ENCODE peak calls at places on chromosome 16, in seven cellular contexts. T is transverse colon, R is Peyer's patch, O is A549, F is sigmoid colon, M is uterus, D is HepG2. V is an unnamed sample.

GRCh38 chr16:20740901-20741491 is 622 bp downstream of the THUMPD1 start:
- DNase-seq in D (peak), T (peak), F (peak), O (peak), R (peak), M (peak), V (peak)

GRCh38 chr16:20911361-20911760 is 10.8 kb downstream of the LYRM1 start:
- DNase-seq in R (no peak), D (no peak), F (no peak), T (no peak), M (no peak), O (no peak), V (no peak)

GRCh38 chr16:87569601-87570559 is 32.4 kb upstream of the JPH3 start:
- DNase-seq in T (no peak), F (no peak), R (no peak), M (no peak), O (no peak), D (no peak), V (no peak)

GRCh38 chr16:87548086-87548485 is 54.2 kb upstream of the JPH3 start:
- DNase-seq in O (no peak), T (no peak), R (no peak), D (no peak), F (no peak), M (no peak), V (no peak)

GRCh38 chr16:56632160-56632847 is at the start of gene MT1M:
- DNase-seq in O (no peak), M (peak), R (no peak), D (no peak), T (peak), F (peak), V (no peak)

GRCh38 chr16:19238386-19238785 is 47.1 kb upstream of the CLEC19A start:
- DNase-seq in O (no peak), T (no peak), M (no peak), R (no peak), F (no peak), D (no peak), V (no peak)

GRCh38 chr16:88357306-88358032 is 25.3 kb upstream of the ZNF469 start:
- DNase-seq in D (no peak), T (no peak), F (peak), O (no peak), M (no peak), R (no peak), V (no peak)

GRCh38 chr16:4392382-4393242 is 21.0 kb downstream of the VASN start:
- DNase-seq in T (no peak), O (no peak), F (no peak), R (no peak), M (peak), D (no peak), V (no peak)

GRCh38 chr16:8713635-8714097 is 39.2 kb downstream of the ABAT start:
- DNase-seq in D (no peak), M (no peak), O (no peak), F (no peak), R (no peak), T (no peak), V (no peak)

GRCh38 chr16:2904100-2904921 is 7.4 kb upstream of the FLYWCH1 start:
- DNase-seq in R (peak), D (peak), O (peak), M (peak), F (peak), T (peak), V (peak)

GRCh38 chr16:34078697-34079096 is 619.3 kb downstream of the TP53TG3F start:
- DNase-seq in T (no peak), R (no peak), D (no peak), F (no peak), O (no peak), M (no peak), V (no peak)

GRCh38 chr16:89798126-89798525 is 18.3 kb downstream of the FANCA start:
- DNase-seq in R (no peak), O (no peak), D (no peak), F (no peak), M (no peak), T (no peak), V (no peak)

GRCh38 chr16:17312100-17312732 is 158.5 kb downstream of the XYLT1 start:
- DNase-seq in O (no peak), F (peak), R (peak), D (no peak), T (peak), M (no peak), V (no peak)

GRCh38 chr16:25037632-25038031 is 22.5 kb upstream of the ARHGAP17 start:
- DNase-seq in T (no peak), F (no peak), R (no peak), M (no peak), D (peak), O (no peak), V (no peak)

GRCh38 chr16:50797456-50797855 is 55.6 kb downstream of the CYLD start:
- DNase-seq in O (no peak), F (no peak), R (no peak), T (no peak), M (no peak), D (no peak), V (no peak)

GRCh38 chr16:79599256-79599836 is 1.2 kb downstream of the MAF start:
- DNase-seq in M (peak), R (peak), D (no peak), T (no peak), F (peak), O (peak), V (no peak)

GRCh38 chr16:5070431-5071186 is 1.0 kb upstream of the ALG1 start:
- DNase-seq in F (peak), D (no peak), T (no peak), M (no peak), R (no peak), O (no peak), V (no peak)

GRCh38 chr16:3792472-3793012 is 75.2 kb upstream of the TRAP1 start:
- DNase-seq in F (no peak), M (no peak), T (no peak), D (no peak), R (no peak), O (no peak), V (no peak)

GRCh38 chr16:3149630-3150345 is 15.0 kb downstream of the ZNF213 start:
- DNase-seq in M (peak), R (peak), F (peak), T (peak), D (no peak), O (peak), V (peak)

GRCh38 chr16:53822936-53823529 is 119.1 kb downstream of the FTO start:
- DNase-seq in T (no peak), R (no peak), O (no peak), M (no peak), F (no peak), D (no peak), V (no peak)

GRCh38 chr16:57608462-57609113 is 19.8 kb upstream of the ADGRG1 start:
- DNase-seq in O (no peak), T (no peak), M (no peak), R (peak), D (no peak), F (peak), V (no peak)

GRCh38 chr16:4489030-4489429 is 12.8 kb downstream of the HMOX2 start:
- DNase-seq in F (no peak), R (no peak), T (no peak), O (no peak), M (no peak), D (no peak), V (no peak)

GRCh38 chr16:4884972-4885874 is 37.9 kb downstream of the UBN1 start:
- DNase-seq in F (no peak), O (no peak), R (no peak), T (no peak), D (no peak), M (no peak), V (no peak)

GRCh38 chr16:12340151-12340733 is 363.7 kb downstream of the SNX29 start:
- DNase-seq in T (peak), R (peak), M (no peak), D (peak), O (peak), F (no peak), V (peak)

GRCh38 chr16:66752379-66752778 is 970 bp upstream of the DYNC1LI2 start:
- DNase-seq in D (no peak), F (no peak), M (no peak), T (no peak), O (no peak), R (no peak), V (no peak)

GRCh38 chr16:66752958-66753357 is 1.5 kb upstream of the DYNC1LI2 start:
- DNase-seq in D (no peak), T (no peak), F (no peak), O (no peak), M (no peak), R (no peak), V (no peak)

GRCh38 chr16:66750279-66751134 is 902 bp downstream of the DYNC1LI2 start:
- DNase-seq in R (no peak), T (no peak), M (no peak), D (no peak), F (no peak), O (no peak), V (no peak)

GRCh38 chr16:66751992-66752322 is 548 bp upstream of the DYNC1LI2 start:
- DNase-seq in M (no peak), D (no peak), F (no peak), T (no peak), R (no peak), O (no peak), V (no peak)

DNA sequence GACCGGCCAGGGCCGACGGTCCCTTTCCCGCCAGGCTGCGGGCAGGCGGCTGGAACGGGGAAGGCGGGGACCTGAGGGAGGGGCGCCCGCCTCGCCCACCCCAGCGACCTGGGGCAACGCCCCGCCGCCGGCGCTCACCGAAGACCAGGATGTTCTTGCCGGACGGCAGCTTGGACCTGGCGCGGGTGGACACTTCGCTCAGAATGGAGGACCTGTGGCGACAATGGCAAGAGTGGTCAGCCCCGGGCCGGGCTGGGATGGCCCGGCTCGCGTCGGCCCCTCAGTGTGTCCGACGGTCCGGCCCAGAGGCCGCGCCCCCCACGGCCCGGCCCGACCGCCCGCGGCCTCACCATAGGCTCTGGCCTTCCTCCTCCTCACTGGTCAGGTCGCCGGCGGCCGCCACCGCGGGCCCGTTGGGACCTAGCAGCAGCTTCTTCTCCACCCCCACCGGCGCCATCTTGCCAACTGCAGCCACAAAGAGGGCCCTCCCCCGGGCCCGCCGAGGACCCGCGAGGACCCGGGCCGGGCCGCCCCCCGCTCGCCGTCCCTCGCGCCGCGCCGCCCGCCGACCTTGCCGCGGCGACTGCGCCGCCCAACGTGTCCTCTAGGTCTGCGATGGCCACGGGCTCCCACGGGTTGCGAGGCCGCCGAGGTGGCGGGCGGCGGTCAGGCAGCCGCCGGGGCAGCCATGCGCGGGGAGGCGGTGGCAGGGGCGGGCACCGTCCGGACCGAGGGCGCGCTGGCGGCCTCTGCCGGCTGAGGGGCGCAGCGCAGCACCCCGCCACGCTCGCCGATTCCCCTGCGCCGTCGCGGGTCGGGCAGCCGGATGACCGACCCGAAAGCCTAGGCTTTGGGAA is at the start of gene DYNC1LI2:
- DNase-seq in F (peak), R (peak), O (peak), D (peak), M (peak), T (peak), V (peak)
- H3K27ac ChIP-seq in F (peak), R (peak), O (peak), D (peak), M (peak), T (peak), V (peak)

GRCh38 chr16:70573451-70574121 is 50.0 kb downstream of the SF3B3 start:
- DNase-seq in D (peak), O (no peak), R (peak), F (peak), M (no peak), T (no peak), V (no peak)
- TF ChIP-seq POLR2A in D (no peak), O (no peak), R (no peak), F (no peak), M (no peak), T (no peak), V (no peak)

GRCh38 chr16:1108299-1109252 is 12.5 kb upstream of the C1QTNF8 start:
- DNase-seq in F (peak), M (peak), T (peak), R (no peak), D (no peak), O (no peak), V (no peak)
- TF ChIP-seq CTCF in F (no peak), M (no peak), T (no peak), R (no peak), D (no peak), O (no peak), V (no peak)

GRCh38 chr16:46882304-46882939 is 1.7 kb upstream of the GPT2 start:
- DNase-seq in R (no peak), O (no peak), F (no peak), T (no peak), D (peak), M (no peak), V (no peak)

GRCh38 chr16:46883353-46883689 is 841 bp upstream of the GPT2 start:
- DNase-seq in M (no peak), R (no peak), D (peak), O (no peak), F (no peak), T (peak), V (no peak)

GRCh38 chr16:46882940-46883307 is 1.2 kb upstream of the GPT2 start:
- DNase-seq in O (no peak), T (no peak), R (no peak), F (no peak), M (no peak), D (peak), V (no peak)

GRCh38 chr16:46884513-46885293 is 541 bp downstream of the GPT2 start:
- DNase-seq in M (no peak), T (peak), D (no peak), O (no peak), F (no peak), R (no peak), V (no peak)

DNA sequence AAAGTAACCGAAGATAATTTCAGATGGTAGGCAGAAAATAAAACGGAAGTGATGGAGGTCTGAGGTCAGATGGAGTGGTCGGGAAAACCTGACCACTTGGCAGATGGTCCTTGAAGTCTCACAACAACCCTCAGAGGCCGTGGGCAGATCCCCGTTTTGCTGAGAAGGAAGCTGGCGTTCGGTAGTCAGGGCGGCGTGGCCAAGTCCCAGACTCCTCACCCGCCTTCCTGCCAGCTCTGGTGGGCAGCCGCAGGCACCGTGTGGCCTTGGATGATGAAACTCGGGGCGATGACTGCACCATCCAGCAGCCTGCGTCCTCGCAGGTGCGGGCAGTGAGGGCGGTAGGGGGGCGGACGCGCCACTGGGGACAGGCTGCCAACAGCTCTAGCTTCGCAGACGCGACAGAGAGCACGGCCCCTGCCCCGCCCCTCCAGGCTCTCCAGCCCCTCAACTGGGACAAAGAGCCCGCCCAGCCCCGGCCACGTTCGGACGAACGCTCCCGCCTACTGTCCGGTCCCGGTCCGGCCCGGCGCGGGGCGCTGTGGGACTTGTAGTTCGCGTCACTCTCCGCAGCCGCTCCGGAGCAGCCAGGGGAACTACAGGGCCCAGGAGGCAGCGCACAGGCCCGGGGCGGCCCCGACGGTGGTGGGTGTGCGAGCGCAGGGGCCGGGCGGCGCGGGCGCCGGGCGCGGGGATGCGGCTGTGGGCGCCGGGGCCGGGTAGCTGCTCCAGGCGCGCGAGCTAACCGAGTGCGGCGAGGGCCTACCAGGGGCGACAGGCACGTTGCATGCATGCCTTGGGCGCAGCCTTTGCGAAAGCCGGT is at the start of gene GPT2:
- DNase-seq in D (peak), T (peak), O (peak), R (peak), M (peak), F (peak), V (peak)
- H3K27ac ChIP-seq in D (peak), T (peak), O (peak), R (peak), M (no peak), F (peak), V (peak)

GRCh38 chr16:29925805-29926674 is at the start of gene KCTD13:
- DNase-seq in D (peak), R (peak), M (peak), F (peak), O (peak), T (peak), V (peak)
- TF ChIP-seq POLR2A in D (peak), R (peak), M (peak), F (peak), O (peak), T (peak), V (peak)

GRCh38 chr16:85333337-85333736 is 221.1 kb upstream of the CIBAR2 start:
- DNase-seq in T (no peak), R (no peak), M (no peak), O (no peak), F (no peak), D (no peak), V (no peak)

GRCh38 chr16:85333744-85334640 is 221.7 kb upstream of the CIBAR2 start:
- DNase-seq in D (no peak), O (no peak), R (no peak), T (no peak), F (no peak), M (no peak), V (no peak)

GRCh38 chr16:85331685-85332084 is 219.4 kb upstream of the CIBAR2 start:
- DNase-seq in D (no peak), F (no peak), M (no peak), R (peak), T (peak), O (no peak), V (no peak)

GRCh38 chr16:85330694-85331188 is 218.5 kb upstream of the CIBAR2 start:
- DNase-seq in F (no peak), T (no peak), O (peak), M (no peak), R (no peak), D (peak), V (no peak)

DNA sequence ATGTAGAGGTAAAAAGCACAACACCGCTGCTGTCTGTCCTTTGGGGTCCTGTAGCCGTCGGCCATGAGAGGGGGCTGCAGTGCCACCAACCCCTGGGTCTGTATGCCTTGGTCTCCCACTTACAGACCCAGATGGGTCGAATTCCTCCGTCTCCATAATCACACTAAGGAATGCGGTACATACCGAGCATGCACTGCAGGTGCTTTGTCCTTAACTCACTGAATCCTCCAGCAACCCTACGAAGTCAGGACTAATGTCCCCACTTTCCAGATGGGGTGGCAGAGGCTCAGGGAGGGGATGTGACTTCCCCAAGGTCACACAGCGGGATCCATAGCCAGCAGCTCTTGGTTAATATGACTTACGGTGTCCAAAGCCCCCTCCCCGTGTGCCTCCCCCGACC is 219.9 kb upstream of the CIBAR2 start:
- DNase-seq in R (no peak), F (no peak), O (no peak), M (no peak), D (no peak), T (no peak), V (no peak)
- TF ChIP-seq CTCF in R (no peak), F (no peak), O (no peak), M (no peak), D (no peak), T (no peak), V (no peak)

DNA sequence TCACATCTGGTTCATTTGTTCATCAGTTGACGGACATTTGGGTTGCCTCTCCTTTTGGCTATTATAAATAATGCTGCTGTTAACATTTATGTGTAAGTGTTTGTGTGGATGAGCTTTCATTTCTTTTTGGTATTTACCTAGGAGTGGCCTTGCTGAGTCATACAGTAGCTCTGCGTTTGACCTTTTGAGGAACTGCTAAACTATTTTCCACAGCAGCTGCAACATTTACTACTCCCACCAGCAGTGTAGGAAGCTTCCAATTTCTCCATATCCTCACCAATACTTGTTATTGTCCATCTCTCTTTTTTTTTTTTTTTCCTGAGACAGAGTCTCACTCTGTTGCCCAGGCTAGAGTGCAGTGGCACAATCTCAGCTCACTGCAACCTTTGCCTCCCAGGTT is 20.7 kb upstream of the PLCG2 start:
- DNase-seq in R (no peak), T (no peak), O (no peak), D (peak), M (no peak), F (no peak), V (no peak)
- H3K27ac ChIP-seq in R (no peak), T (no peak), O (peak), D (no peak), M (no peak), F (no peak), V (no peak)

V was measured in tibial nerve.